ENCODE peak calls at places on chromosomes 11 and 22, in nine cellular contexts. One of them, this sample, is unnamed.

GRCh38 chr11:133785795-133786194 is 59.5 kb downstream of the SPATA19 start:
- DNase-seq in activated T-cell treated with anti-CD3 and anti-CD28 coated beads, Interleukin-2, amount 50 U/mL, for 72 hours: no peak
- DNase-seq in HS-27A: no peak
- DNase-seq in HFFc6: no peak
- DNase-seq in tibial artery: no peak
- DNase-seq in stimulated activated CD8-positive, alpha-beta memory T cell treated with anti-CD3 and anti-CD28 coated beads, Interleukin-2, amount 100 ng/mL, for 48 hours: no peak
- DNase-seq in AG08395: no peak
- DNase-seq in astrocyte of the cerebellum: no peak
- DNase-seq in mesothelial cell of epicardium: no peak
- DNase-seq in this sample: no peak

GRCh38 chr22:35450824-35451541 is 51.0 kb downstream of the MCM5 start:
- DNase-seq in activated T-cell treated with anti-CD3 and anti-CD28 coated beads, Interleukin-2, amount 50 U/mL, for 72 hours: no peak
- DNase-seq in mesothelial cell of epicardium: no peak
- DNase-seq in HFFc6: no peak
- DNase-seq in HS-27A: no peak
- DNase-seq in AG08395: no peak
- DNase-seq in tibial artery: no peak
- DNase-seq in stimulated activated CD8-positive, alpha-beta memory T cell treated with anti-CD3 and anti-CD28 coated beads, Interleukin-2, amount 100 ng/mL, for 48 hours: no peak
- DNase-seq in astrocyte of the cerebellum: no peak
- DNase-seq in this sample: no peak

GRCh38 chr11:19403196-19403895 is 162.6 kb upstream of the E2F8 start:
- DNase-seq in tibial artery: no peak
- DNase-seq in HS-27A: no peak
- DNase-seq in AG08395: no peak
- DNase-seq in astrocyte of the cerebellum: no peak
- DNase-seq in activated T-cell treated with anti-CD3 and anti-CD28 coated beads, Interleukin-2, amount 50 U/mL, for 72 hours: no peak
- DNase-seq in mesothelial cell of epicardium: no peak
- DNase-seq in stimulated activated CD8-positive, alpha-beta memory T cell treated with anti-CD3 and anti-CD28 coated beads, Interleukin-2, amount 100 ng/mL, for 48 hours: no peak
- DNase-seq in HFFc6: no peak
- DNase-seq in this sample: no peak

GRCh38 chr22:33401291-33401690 is 343.1 kb upstream of the SYN3 start:
- DNase-seq in stimulated activated CD8-positive, alpha-beta memory T cell treated with anti-CD3 and anti-CD28 coated beads, Interleukin-2, amount 100 ng/mL, for 48 hours: no peak
- DNase-seq in tibial artery: no peak
- DNase-seq in AG08395: peak
- DNase-seq in activated T-cell treated with anti-CD3 and anti-CD28 coated beads, Interleukin-2, amount 50 U/mL, for 72 hours: no peak
- DNase-seq in HFFc6: no peak
- DNase-seq in mesothelial cell of epicardium: no peak
- DNase-seq in HS-27A: no peak
- DNase-seq in astrocyte of the cerebellum: no peak
- DNase-seq in this sample: no peak

GRCh38 chr11:121367434-121367833 is 74.9 kb downstream of the SC5D start:
- DNase-seq in mesothelial cell of epicardium: no peak
- DNase-seq in HFFc6: no peak
- DNase-seq in tibial artery: no peak
- DNase-seq in HS-27A: no peak
- DNase-seq in AG08395: no peak
- DNase-seq in astrocyte of the cerebellum: peak
- DNase-seq in activated T-cell treated with anti-CD3 and anti-CD28 coated beads, Interleukin-2, amount 50 U/mL, for 72 hours: peak
- DNase-seq in stimulated activated CD8-positive, alpha-beta memory T cell treated with anti-CD3 and anti-CD28 coated beads, Interleukin-2, amount 100 ng/mL, for 48 hours: no peak
- DNase-seq in this sample: no peak

GRCh38 chr11:126282742-126283591 is at the start of gene TIRAP:
- DNase-seq in HFFc6: peak
- DNase-seq in mesothelial cell of epicardium: peak
- DNase-seq in astrocyte of the cerebellum: no peak
- DNase-seq in tibial artery: peak
- DNase-seq in HS-27A: no peak
- DNase-seq in AG08395: peak
- DNase-seq in stimulated activated CD8-positive, alpha-beta memory T cell treated with anti-CD3 and anti-CD28 coated beads, Interleukin-2, amount 100 ng/mL, for 48 hours: peak
- DNase-seq in activated T-cell treated with anti-CD3 and anti-CD28 coated beads, Interleukin-2, amount 50 U/mL, for 72 hours: peak
- DNase-seq in this sample: no peak

GRCh38 chr11:19979519-19979845 is 180.8 kb downstream of the DBX1 start:
- DNase-seq in tibial artery: no peak
- DNase-seq in AG08395: no peak
- DNase-seq in mesothelial cell of epicardium: no peak
- DNase-seq in astrocyte of the cerebellum: no peak
- DNase-seq in activated T-cell treated with anti-CD3 and anti-CD28 coated beads, Interleukin-2, amount 50 U/mL, for 72 hours: no peak
- DNase-seq in stimulated activated CD8-positive, alpha-beta memory T cell treated with anti-CD3 and anti-CD28 coated beads, Interleukin-2, amount 100 ng/mL, for 48 hours: no peak
- DNase-seq in HS-27A: no peak
- DNase-seq in HFFc6: no peak
- DNase-seq in this sample: no peak

GRCh38 chr11:84524422-84525051 is 1102.6 kb downstream of the DLG2 start:
- DNase-seq in stimulated activated CD8-positive, alpha-beta memory T cell treated with anti-CD3 and anti-CD28 coated beads, Interleukin-2, amount 100 ng/mL, for 48 hours: no peak
- DNase-seq in activated T-cell treated with anti-CD3 and anti-CD28 coated beads, Interleukin-2, amount 50 U/mL, for 72 hours: no peak
- DNase-seq in HFFc6: peak
- DNase-seq in astrocyte of the cerebellum: peak
- DNase-seq in HS-27A: no peak
- DNase-seq in AG08395: peak
- DNase-seq in tibial artery: no peak
- DNase-seq in mesothelial cell of epicardium: no peak
- DNase-seq in this sample: no peak

GRCh38 chr11:3950996-3951662 is 95.7 kb downstream of the STIM1 start:
- DNase-seq in AG08395: peak
- DNase-seq in astrocyte of the cerebellum: peak
- DNase-seq in tibial artery: no peak
- DNase-seq in mesothelial cell of epicardium: no peak
- DNase-seq in HFFc6: peak
- DNase-seq in activated T-cell treated with anti-CD3 and anti-CD28 coated beads, Interleukin-2, amount 50 U/mL, for 72 hours: no peak
- DNase-seq in stimulated activated CD8-positive, alpha-beta memory T cell treated with anti-CD3 and anti-CD28 coated beads, Interleukin-2, amount 100 ng/mL, for 48 hours: no peak
- DNase-seq in HS-27A: no peak
- DNase-seq in this sample: no peak

GRCh38 chr11:72775288-72776110 is 18.3 kb downstream of the STARD10 start:
- DNase-seq in activated T-cell treated with anti-CD3 and anti-CD28 coated beads, Interleukin-2, amount 50 U/mL, for 72 hours: no peak
- DNase-seq in astrocyte of the cerebellum: no peak
- DNase-seq in mesothelial cell of epicardium: no peak
- DNase-seq in HFFc6: no peak
- DNase-seq in tibial artery: no peak
- DNase-seq in stimulated activated CD8-positive, alpha-beta memory T cell treated with anti-CD3 and anti-CD28 coated beads, Interleukin-2, amount 100 ng/mL, for 48 hours: no peak
- DNase-seq in AG08395: no peak
- DNase-seq in HS-27A: no peak
- DNase-seq in this sample: no peak

GRCh38 chr11:46265764-46266163 is 11.7 kb upstream of the CREB3L1 start:
- DNase-seq in astrocyte of the cerebellum: no peak
- DNase-seq in tibial artery: no peak
- DNase-seq in AG08395: no peak
- DNase-seq in mesothelial cell of epicardium: no peak
- DNase-seq in activated T-cell treated with anti-CD3 and anti-CD28 coated beads, Interleukin-2, amount 50 U/mL, for 72 hours: no peak
- DNase-seq in HS-27A: no peak
- DNase-seq in HFFc6: no peak
- DNase-seq in stimulated activated CD8-positive, alpha-beta memory T cell treated with anti-CD3 and anti-CD28 coated beads, Interleukin-2, amount 100 ng/mL, for 48 hours: no peak
- DNase-seq in this sample: no peak

This sample was measured in thoracic aorta.